ENCODE peak calls at places on chromosomes 3 and 15, in eight cellular contexts. G is pancreas, Q is AG09319, J is fibroblast of the aortic adventitia, M is fibroblast of lung, R is foreskin fibroblast, K is HCT116, F is AG10803. E is an unnamed sample.

GRCh38 chr3:45593708-45594601 is 596 bp upstream of the LIMD1 start:
- DNase-seq in G (peak; percentile 79), Q (peak; percentile 24), J (peak; percentile 56), M (peak; percentile 70), R (peak; percentile 89), K (peak; percentile 47), F (peak; percentile 70), E (no peak)

GRCh38 chr3:37197810-37198371 is 23.5 kb upstream of the LRRFIP2 start:
- DNase-seq in G (no peak), Q (no peak), J (peak; percentile 42), M (peak; percentile 81), R (peak; percentile 93), K (peak; percentile 39), F (peak; percentile 88), E (peak; percentile 44)

GRCh38 chr3:18246336-18247060 is 178.6 kb downstream of the SATB1 start:
- DNase-seq in G (no peak), Q (peak; percentile 11), J (no peak), M (no peak), R (peak; percentile 47), K (no peak), F (peak; percentile 42), E (peak; percentile 48)

GRCh38 chr3:9253327-9253726 is 3.9 kb upstream of the SRGAP3 start:
- DNase-seq in G (no peak), Q (no peak), J (no peak), M (peak; percentile 35), R (no peak), K (no peak), F (no peak), E (peak; percentile 18)

GRCh38 chr15:90412356-90413194 is 24.5 kb downstream of the IQGAP1 start:
- DNase-seq in G (no peak), Q (no peak), J (peak; percentile 90), M (peak; percentile 87), R (peak; percentile 62), K (peak; percentile 84), F (peak; percentile 93), E (peak; percentile 18)

GRCh38 chr3:129525341-129525968 is 3.0 kb upstream of the RHO start:
- DNase-seq in G (no peak), Q (no peak), J (peak; percentile 52), M (peak; percentile 52), R (peak; percentile 77), K (no peak), F (peak; percentile 47), E (peak; percentile 18)

GRCh38 chr3:145776782-145777408 is 384.1 kb downstream of the PLOD2 start:
- DNase-seq in G (no peak), Q (peak; percentile 58), J (peak; percentile 79), M (peak; percentile 50), R (peak; percentile 83), K (peak; percentile 39), F (peak; percentile 71), E (peak; percentile 39)

GRCh38 chr3:186421946-186422345 is 59.9 kb upstream of the DGKG start:
- DNase-seq in G (no peak), Q (no peak), J (no peak), M (no peak), R (peak; percentile 14), K (no peak), F (no peak), E (no peak)

GRCh38 chr3:169623971-169624370 is 39.5 kb downstream of the MECOM start:
- DNase-seq in G (no peak), Q (no peak), J (no peak), M (no peak), R (no peak), K (no peak), F (no peak), E (no peak)

GRCh38 chr15:83205725-83206324 is 1.8 kb downstream of the HDGFL3 start:
- DNase-seq in G (no peak), Q (no peak), J (peak; percentile 84), M (peak; percentile 90), R (peak; percentile 57), K (no peak), F (peak; percentile 22), E (peak; percentile 16)

GRCh38 chr3:119831022-119831421 is 49.1 kb downstream of the NR1I2 start:
- DNase-seq in G (no peak), Q (no peak), J (no peak), M (no peak), R (no peak), K (no peak), F (no peak), E (no peak)

GRCh38 chr3:71051893-71052687 is 531.4 kb downstream of the FOXP1 start:
- DNase-seq in G (no peak), Q (no peak), J (peak; percentile 68), M (no peak), R (peak; percentile 72), K (no peak), F (peak; percentile 70), E (no peak)

GRCh38 chr15:34682673-34683072 is 72.1 kb downstream of the GJD2 start:
- DNase-seq in G (no peak), Q (no peak), J (peak; percentile 11), M (peak; percentile 72), R (peak; percentile 84), K (peak; percentile 72), F (peak; percentile 3), E (no peak)

GRCh38 chr3:25751048-25751447 is 32.2 kb downstream of the NGLY1 start:
- DNase-seq in G (no peak), Q (no peak), J (no peak), M (no peak), R (no peak), K (no peak), F (no peak), E (no peak)

GRCh38 chr3:184937611-184938010 is 125.6 kb downstream of the VPS8 start:
- DNase-seq in G (no peak), Q (no peak), J (no peak), M (no peak), R (peak; percentile 26), K (no peak), F (no peak), E (no peak)

GRCh38 chr3:101229681-101230080 is 90.7 kb downstream of the IMPG2 start:
- DNase-seq in G (no peak), Q (no peak), J (peak; percentile 21), M (no peak), R (peak; percentile 30), K (no peak), F (peak; percentile 7), E (no peak)

GRCh38 chr3:87062685-87063084 is 71.7 kb upstream of the VGLL3 start:
- DNase-seq in G (no peak), Q (no peak), J (no peak), M (no peak), R (no peak), K (no peak), F (no peak), E (no peak)

GRCh38 chr15:88744548-88745020 is 58.7 kb upstream of the ACAN start:
- DNase-seq in G (no peak), Q (no peak), J (no peak), M (peak; percentile 13), R (peak; percentile 10), K (no peak), F (peak; percentile 11), E (no peak)

GRCh38 chr15:64105113-64105704 is 9.4 kb downstream of the SNX1 start:
- DNase-seq in G (no peak), Q (peak; percentile 49), J (peak; percentile 85), M (peak; percentile 25), R (peak; percentile 54), K (no peak), F (peak; percentile 67), E (peak; percentile 37)

GRCh38 chr15:96273317-96274086 is 57.0 kb upstream of the NR2F2 start:
- DNase-seq in G (no peak), Q (no peak), J (peak; percentile 97), M (peak; percentile 100), R (peak; percentile 99), K (peak; percentile 100), F (peak; percentile 90), E (peak; percentile 91)

GRCh38 chr3:170499562-170500156 is 81.0 kb downstream of the CLDN11 start:
- DNase-seq in G (no peak), Q (peak; percentile 74), J (peak; percentile 88), M (peak; percentile 40), R (peak; percentile 88), K (peak; percentile 16), F (peak; percentile 89), E (peak; percentile 62)

DNA sequence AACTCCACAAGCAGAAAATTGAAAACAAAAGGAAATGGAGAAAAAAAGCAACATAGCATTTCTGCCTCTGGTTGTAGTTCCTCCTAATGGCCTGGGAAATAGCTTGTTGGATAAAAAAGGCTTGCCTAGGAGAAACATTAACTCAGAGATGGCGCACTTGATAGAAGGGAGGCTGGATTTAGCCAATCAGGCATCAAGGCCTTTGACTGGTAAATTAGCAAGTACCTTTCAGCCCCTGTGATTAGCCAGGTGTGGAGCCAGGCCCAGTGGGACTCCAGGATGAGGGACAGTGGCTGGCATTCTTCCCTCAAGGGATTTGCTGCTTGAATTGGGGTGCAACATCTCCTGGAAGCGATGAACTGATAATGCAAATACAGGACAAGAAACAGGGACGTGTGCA is 84.5 kb downstream of the RPLP1 start:
- DNase-seq in G (no peak), Q (no peak), J (no peak), M (no peak), R (no peak), K (no peak), F (no peak), E (no peak)
- TF ChIP-seq CTCF in G (no peak), Q (no peak), J (no peak), M (no peak), R (no peak), K (no peak), F (no peak), E (no peak)

DNA sequence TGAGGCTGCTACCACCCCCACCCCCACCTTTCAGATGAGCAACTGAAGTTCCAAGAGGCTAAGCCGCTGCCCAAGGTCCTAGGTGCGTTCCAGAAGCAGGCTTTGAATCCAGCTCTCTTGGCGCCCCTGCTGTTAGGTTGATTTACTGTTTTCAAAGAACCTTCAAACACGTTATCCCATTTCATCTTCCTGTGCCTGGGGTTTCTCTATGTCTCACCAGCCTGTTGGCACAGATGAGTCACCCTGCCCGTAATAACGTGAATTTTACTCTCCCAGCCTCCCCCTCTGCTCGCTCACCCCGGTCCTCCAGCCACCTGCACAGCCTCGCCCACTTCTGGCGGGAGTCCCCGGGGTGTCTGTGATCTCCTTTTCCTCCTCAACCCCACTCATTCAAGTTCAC is 13.1 kb upstream of the TSEN2 start:
- DNase-seq in G (no peak), Q (no peak), J (no peak), M (no peak), R (no peak), K (peak; percentile 92), F (no peak), E (no peak)
- TF ChIP-seq CTCF in G (no peak), Q (no peak), J (no peak), M (no peak), R (no peak), K (peak; percentile 28), F (no peak), E (no peak)

DNA sequence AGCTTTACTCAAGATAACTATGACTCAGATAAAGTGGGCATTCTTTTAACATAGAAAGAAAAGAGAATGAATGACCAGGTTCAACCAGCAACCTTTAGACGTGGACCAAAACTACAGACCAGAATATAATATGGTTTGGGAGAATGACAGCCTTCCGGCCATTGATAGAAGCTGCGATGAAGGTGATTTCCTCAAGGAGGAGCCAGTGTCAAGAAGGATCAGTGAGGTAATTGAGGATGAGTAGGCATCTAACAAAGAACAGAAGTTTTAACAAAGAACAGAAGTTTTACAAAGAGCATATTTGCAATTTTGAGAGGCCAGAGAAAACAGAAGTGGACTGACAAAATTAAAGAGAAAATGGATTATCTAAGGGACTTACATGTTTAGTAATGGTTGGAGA is 289.0 kb upstream of the AGTR1 start:
- DNase-seq in G (no peak), Q (no peak), J (no peak), M (no peak), R (no peak), K (no peak), F (no peak), E (no peak)
- TF ChIP-seq CTCF in G (no peak), Q (no peak), J (no peak), M (no peak), R (no peak), K (peak; percentile 12), F (no peak), E (peak; percentile 0)

GRCh38 chr3:34239870-34240269 is 441.4 kb downstream of the PDCD6IP start:
- DNase-seq in G (no peak), Q (no peak), J (no peak), M (no peak), R (no peak), K (no peak), F (no peak), E (no peak)
- TF ChIP-seq CTCF in G (no peak), Q (no peak), J (no peak), M (no peak), R (no peak), K (no peak), F (no peak), E (no peak)

E was measured in AG09309.